ENCODE peak calls at places on chromosome 11, in four cellular contexts. D is H1, O is AG04449, U is osteocyte. N is an unnamed sample.

GRCh38 chr11:18617688-18618340 is 16.3 kb downstream of the SPTY2D1 start:
- DNase-seq in D (no peak), O (no peak), U (no peak), N (no peak)

GRCh38 chr11:57874981-57875380 is 113.4 kb downstream of the CTNND1 start:
- DNase-seq in D (no peak), O (no peak), U (no peak), N (no peak)

GRCh38 chr11:5275369-5276110 is 5.8 kb upstream of the HBE1 start:
- DNase-seq in D (no peak), O (no peak), U (no peak), N (no peak)

GRCh38 chr11:96109265-96110030 is 185.5 kb upstream of the MTMR2 start:
- DNase-seq in D (no peak), O (no peak), U (no peak), N (no peak)

GRCh38 chr11:6197466-6198200 is 1.4 kb upstream of the OR52W1 start:
- DNase-seq in D (no peak), O (peak), U (no peak), N (no peak)

GRCh38 chr11:123494195-123495050 is 64.4 kb downstream of the GRAMD1B start:
- DNase-seq in D (no peak), O (no peak), U (no peak), N (no peak)

GRCh38 chr11:2529173-2529572 is 84.4 kb downstream of the KCNQ1 start:
- DNase-seq in D (no peak), O (no peak), U (no peak), N (no peak)

GRCh38 chr11:120211522-120212258 is 858 bp downstream of the OAF start:
- DNase-seq in D (no peak), O (no peak), U (no peak), N (no peak)

GRCh38 chr11:45336136-45336535 is 50.0 kb upstream of the SYT13 start:
- DNase-seq in D (no peak), O (no peak), U (peak), N (no peak)

GRCh38 chr11:7688238-7688826 is 15.0 kb upstream of the CYB5R2 start:
- DNase-seq in D (no peak), O (no peak), U (no peak), N (no peak)

GRCh38 chr11:121466063-121466794 is 13.5 kb upstream of the SORL1-AS1 start:
- DNase-seq in D (peak), O (peak), U (peak), N (peak)

DNA sequence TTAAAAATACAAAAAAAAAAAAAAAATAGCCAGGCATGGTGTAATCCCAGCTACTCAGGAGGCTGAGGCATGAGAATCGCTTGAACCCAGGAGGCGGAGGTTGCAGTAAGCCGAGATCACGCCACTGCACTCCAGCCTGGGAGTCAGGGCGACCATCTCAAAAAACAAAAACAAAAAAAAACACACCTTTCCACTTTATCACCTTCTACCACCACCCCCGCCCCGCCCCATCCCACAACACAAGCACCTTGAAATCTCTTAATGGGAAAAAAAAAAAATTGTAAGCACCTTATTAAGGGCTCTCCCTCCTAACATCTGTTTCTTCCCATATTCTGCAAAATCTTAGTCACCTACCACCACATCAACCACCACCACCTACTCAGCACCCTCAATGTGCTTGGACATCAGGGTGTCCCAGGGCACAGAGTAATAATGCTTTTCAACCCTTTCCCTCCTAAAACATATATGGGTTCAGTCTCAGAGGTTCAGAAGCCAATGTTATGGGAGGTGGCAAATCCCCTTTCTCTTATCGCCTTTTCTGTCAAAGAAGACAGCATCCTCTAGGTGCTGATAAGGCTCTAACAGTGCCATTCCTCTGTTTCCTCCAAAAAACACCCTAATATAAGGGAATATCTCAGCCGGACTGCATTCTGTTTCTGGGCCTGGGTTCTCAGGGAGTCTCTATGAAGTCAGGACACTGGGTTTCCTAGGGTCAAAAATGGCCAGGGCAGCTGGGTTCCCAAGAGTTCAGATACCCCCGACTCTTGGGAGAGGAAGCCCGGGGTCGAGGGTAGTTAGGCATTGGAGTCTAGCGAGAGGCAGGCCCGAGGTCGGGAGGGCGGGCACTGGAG is 721 bp downstream of the INTS5 start:
- DNase-seq in D (no peak), O (no peak), U (no peak), N (no peak)
- TF ChIP-seq CTCF in D (peak), O (no peak), U (no peak), N (no peak)

DNA sequence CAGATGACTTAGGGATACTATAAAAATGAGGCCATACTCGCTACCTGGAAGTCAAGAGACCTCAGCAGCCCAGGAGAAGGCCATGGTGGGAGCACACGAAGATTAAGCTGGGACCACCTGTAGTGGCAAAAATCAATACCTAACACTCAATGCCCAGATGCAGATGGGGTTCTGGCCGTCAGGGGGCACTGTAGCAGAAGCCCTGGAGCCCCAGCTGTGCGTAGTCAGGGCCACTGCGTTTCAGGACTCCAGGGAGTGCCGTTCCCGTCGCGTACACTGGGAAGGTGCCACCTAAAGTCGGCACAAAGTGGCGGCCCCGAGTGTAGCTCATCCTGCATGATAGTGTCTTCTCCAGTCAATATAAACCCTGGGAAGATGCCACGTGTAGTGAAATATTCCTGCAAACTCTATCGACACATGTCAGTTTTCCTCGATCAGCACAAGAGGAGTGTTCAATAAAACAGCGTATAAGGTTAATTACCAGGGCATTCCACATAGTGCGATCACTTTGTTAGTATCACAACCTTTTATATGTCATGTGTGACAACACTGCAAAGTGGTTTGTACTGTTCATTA is 123.7 kb upstream of the NTM start:
- DNase-seq in D (peak), O (no peak), U (no peak), N (peak)
- TF ChIP-seq CTCF in D (peak), O (no peak), U (peak), N (peak)

GRCh38 chr11:65652511-65653228 is 10.0 kb downstream of the RELA start:
- DNase-seq in D (no peak), O (no peak), U (peak), N (peak)
- TF ChIP-seq CTCF in D (no peak), O (no peak), U (no peak), N (no peak)

GRCh38 chr11:34653851-34654490 is 33.1 kb downstream of the EHF start:
- DNase-seq in D (no peak), O (peak), U (no peak), N (no peak)
- TF ChIP-seq CTCF in D (no peak), O (peak), U (no peak), N (no peak)

GRCh38 chr11:67776834-67777530 is 102.6 kb upstream of the ALDH3B2 start:
- DNase-seq in D (no peak), O (no peak), U (no peak), N (no peak)

GRCh38 chr11:67780056-67780455 is 105.6 kb upstream of the ALDH3B2 start:
- DNase-seq in D (no peak), O (no peak), U (no peak), N (no peak)
- TF ChIP-seq CTCF in D (no peak), O (no peak), U (no peak), N (no peak)

GRCh38 chr11:97943493-97943892 is 1077.3 kb upstream of the CNTN5 start:
- DNase-seq in D (no peak), O (no peak), U (no peak), N (no peak)
- TF ChIP-seq CTCF in D (no peak), O (no peak), U (no peak), N (no peak)

GRCh38 chr11:60982184-60982583 is 10.7 kb downstream of the CD6 start:
- DNase-seq in D (no peak), O (no peak), U (no peak), N (no peak)
- TF ChIP-seq CTCF in D (no peak), O (no peak), U (no peak), N (no peak)

GRCh38 chr11:61671527-61671926 is 8.7 kb upstream of the DAGLA start:
- DNase-seq in D (no peak), O (no peak), U (no peak), N (no peak)
- TF ChIP-seq CTCF in D (peak), O (peak), U (peak), N (peak)

GRCh38 chr11:88204353-88204752 is 29.1 kb upstream of the RAB38 start:
- DNase-seq in D (no peak), O (no peak), U (no peak), N (no peak)
- TF ChIP-seq CTCF in D (no peak), O (no peak), U (no peak), N (no peak)

N was measured in progenitor cell of endocrine pancreas.